ENCODE peak calls at places on chromosomes 3 and 15, in eight cellular contexts. One of them, this sample, is unnamed.

GRCh38 chr15:100033140-100033857 is 300.1 kb upstream of the LYSMD4 start:
- DNase-seq in putamen: no peak
- DNase-seq in cardiac muscle cell: no peak
- DNase-seq in neural crest cell: no peak
- DNase-seq in left cardiac atrium: no peak
- DNase-seq in RKO: no peak
- DNase-seq in HFF-Myc: no peak
- DNase-seq in GF-D8: no peak
- DNase-seq in this sample: no peak

GRCh38 chr3:55013145-55013544 is 85.3 kb upstream of the LRTM1 start:
- DNase-seq in putamen: no peak
- DNase-seq in cardiac muscle cell: no peak
- DNase-seq in neural crest cell: no peak
- DNase-seq in left cardiac atrium: no peak
- DNase-seq in RKO: peak
- DNase-seq in HFF-Myc: no peak
- DNase-seq in GF-D8: no peak
- DNase-seq in this sample: no peak

GRCh38 chr3:126677862-126678549 is 23.1 kb upstream of the TXNRD3 start:
- DNase-seq in putamen: no peak
- DNase-seq in cardiac muscle cell: no peak
- DNase-seq in neural crest cell: no peak
- DNase-seq in left cardiac atrium: no peak
- DNase-seq in RKO: no peak
- DNase-seq in HFF-Myc: no peak
- DNase-seq in GF-D8: no peak
- DNase-seq in this sample: no peak

GRCh38 chr3:68919000-68919399 is 13.3 kb downstream of the TAFA4 start:
- DNase-seq in putamen: no peak
- DNase-seq in cardiac muscle cell: peak
- DNase-seq in neural crest cell: no peak
- DNase-seq in left cardiac atrium: no peak
- DNase-seq in RKO: peak
- DNase-seq in HFF-Myc: no peak
- DNase-seq in GF-D8: no peak
- DNase-seq in this sample: peak

GRCh38 chr15:70761931-70762468 is 1.4 kb downstream of the UACA start:
- DNase-seq in putamen: no peak
- DNase-seq in cardiac muscle cell: no peak
- DNase-seq in neural crest cell: no peak
- DNase-seq in left cardiac atrium: no peak
- DNase-seq in RKO: no peak
- DNase-seq in HFF-Myc: no peak
- DNase-seq in GF-D8: no peak
- DNase-seq in this sample: no peak

GRCh38 chr3:198080521-198081384 is 120.7 kb downstream of the LMLN start:
- DNase-seq in putamen: peak
- DNase-seq in cardiac muscle cell: peak
- DNase-seq in neural crest cell: peak
- DNase-seq in left cardiac atrium: peak
- DNase-seq in RKO: peak
- DNase-seq in HFF-Myc: no peak
- DNase-seq in GF-D8: peak
- DNase-seq in this sample: peak

GRCh38 chr15:63010920-63011693 is 31.4 kb upstream of the TPM1 start:
- DNase-seq in putamen: no peak
- DNase-seq in cardiac muscle cell: no peak
- DNase-seq in neural crest cell: no peak
- DNase-seq in left cardiac atrium: no peak
- DNase-seq in RKO: no peak
- DNase-seq in HFF-Myc: no peak
- DNase-seq in GF-D8: no peak
- DNase-seq in this sample: no peak

GRCh38 chr3:113754486-113755159 is 7.8 kb downstream of the ATP6V1A start:
- DNase-seq in putamen: no peak
- DNase-seq in cardiac muscle cell: no peak
- DNase-seq in neural crest cell: no peak
- DNase-seq in left cardiac atrium: no peak
- DNase-seq in RKO: no peak
- DNase-seq in HFF-Myc: no peak
- DNase-seq in GF-D8: no peak
- DNase-seq in this sample: peak

GRCh38 chr15:70636540-70637165 is 126.7 kb downstream of the UACA start:
- DNase-seq in putamen: no peak
- DNase-seq in cardiac muscle cell: peak
- DNase-seq in neural crest cell: no peak
- DNase-seq in left cardiac atrium: no peak
- DNase-seq in RKO: no peak
- DNase-seq in HFF-Myc: no peak
- DNase-seq in GF-D8: peak
- DNase-seq in this sample: peak

GRCh38 chr3:154367221-154367620 is 42.9 kb upstream of the DHX36 start:
- DNase-seq in putamen: no peak
- DNase-seq in cardiac muscle cell: no peak
- DNase-seq in neural crest cell: no peak
- DNase-seq in left cardiac atrium: no peak
- DNase-seq in RKO: no peak
- DNase-seq in HFF-Myc: no peak
- DNase-seq in GF-D8: no peak
- DNase-seq in this sample: no peak

GRCh38 chr3:196602673-196603072 is 34.2 kb downstream of the FBXO45 start:
- DNase-seq in putamen: no peak
- DNase-seq in cardiac muscle cell: no peak
- DNase-seq in neural crest cell: no peak
- DNase-seq in left cardiac atrium: no peak
- DNase-seq in RKO: no peak
- DNase-seq in HFF-Myc: no peak
- DNase-seq in GF-D8: no peak
- DNase-seq in this sample: no peak

GRCh38 chr3:52593103-52593502 is 56.7 kb downstream of the UQCC5 start:
- DNase-seq in putamen: peak
- DNase-seq in cardiac muscle cell: peak
- DNase-seq in neural crest cell: no peak
- DNase-seq in left cardiac atrium: no peak
- DNase-seq in RKO: no peak
- DNase-seq in HFF-Myc: no peak
- DNase-seq in GF-D8: no peak
- DNase-seq in this sample: no peak

GRCh38 chr3:136955813-136956212 is 2.0 kb upstream of the IL20RB start:
- DNase-seq in putamen: no peak
- DNase-seq in cardiac muscle cell: no peak
- DNase-seq in neural crest cell: no peak
- DNase-seq in left cardiac atrium: no peak
- DNase-seq in RKO: peak
- DNase-seq in HFF-Myc: peak
- DNase-seq in GF-D8: no peak
- DNase-seq in this sample: no peak

GRCh38 chr3:127488740-127489139 is 101.8 kb downstream of the TPRA1 start:
- DNase-seq in putamen: no peak
- DNase-seq in cardiac muscle cell: no peak
- DNase-seq in neural crest cell: no peak
- DNase-seq in left cardiac atrium: no peak
- DNase-seq in RKO: no peak
- DNase-seq in HFF-Myc: no peak
- DNase-seq in GF-D8: no peak
- DNase-seq in this sample: no peak

GRCh38 chr3:50299929-50300680 is 900 bp upstream of the HYAL3 start:
- DNase-seq in putamen: peak
- DNase-seq in cardiac muscle cell: no peak
- DNase-seq in neural crest cell: no peak
- DNase-seq in left cardiac atrium: no peak
- DNase-seq in RKO: peak
- DNase-seq in HFF-Myc: no peak
- DNase-seq in GF-D8: peak
- DNase-seq in this sample: no peak

GRCh38 chr3:174243194-174243593 is 615.9 kb upstream of the NAALADL2 start:
- DNase-seq in putamen: no peak
- DNase-seq in cardiac muscle cell: no peak
- DNase-seq in neural crest cell: no peak
- DNase-seq in left cardiac atrium: no peak
- DNase-seq in RKO: no peak
- DNase-seq in HFF-Myc: peak
- DNase-seq in GF-D8: no peak
- DNase-seq in this sample: no peak

GRCh38 chr15:73957785-73958184 is 31.5 kb downstream of the LOXL1 start:
- DNase-seq in putamen: no peak
- DNase-seq in cardiac muscle cell: no peak
- DNase-seq in neural crest cell: no peak
- DNase-seq in left cardiac atrium: no peak
- DNase-seq in RKO: no peak
- DNase-seq in HFF-Myc: no peak
- DNase-seq in GF-D8: no peak
- DNase-seq in this sample: no peak

GRCh38 chr3:129343643-129344360 is 65.1 kb downstream of the HMCES start:
- DNase-seq in putamen: no peak
- DNase-seq in cardiac muscle cell: peak
- DNase-seq in neural crest cell: peak
- DNase-seq in left cardiac atrium: peak
- DNase-seq in RKO: no peak
- DNase-seq in HFF-Myc: no peak
- DNase-seq in GF-D8: no peak
- DNase-seq in this sample: peak

This sample was measured in Kasumi-1.